ENCODE peak calls at places on chromosome 6, in four cellular contexts. J is GM23248; X is adrenal gland; C is CD8-positive, alpha-beta memory T cell. K is an unnamed sample.

GRCh38 chr6:24982231-24982630 is 46.5 kb upstream of the RIPOR2 start:
- DNase-seq in J (peak), X (no peak), C (no peak), K (peak)

GRCh38 chr6:27889628-27890315 is 22.4 kb downstream of the OR2B2 start:
- DNase-seq in J (no peak), X (no peak), C (no peak), K (no peak)

GRCh38 chr6:170046786-170047626 is 243.9 kb downstream of the DLL1 start:
- DNase-seq in J (peak), X (no peak), C (no peak), K (no peak)

GRCh38 chr6:141552463-141552862 is 580.3 kb upstream of the GJE1 start:
- DNase-seq in J (peak), X (no peak), C (no peak), K (peak)

GRCh38 chr6:50851269-50851847 is 32.7 kb downstream of the TFAP2B start:
- DNase-seq in J (no peak), X (no peak), C (no peak), K (no peak)

GRCh38 chr6:56334937-56335336 is 87.6 kb upstream of the COL21A1 start:
- DNase-seq in J (peak), X (no peak), C (no peak), K (peak)

GRCh38 chr6:4585682-4586468 is 190.3 kb upstream of the CDYL start:
- DNase-seq in J (no peak), X (no peak), C (no peak), K (no peak)

GRCh38 chr6:35228483-35228882 is 14.7 kb downstream of the SCUBE3 start:
- DNase-seq in J (no peak), X (no peak), C (no peak), K (no peak)

GRCh38 chr6:30719791-30720737 is at the start of gene TUBB:
- DNase-seq in J (peak), X (peak), C (peak), K (peak)

GRCh38 chr6:168274046-168274952 is 45.3 kb downstream of the DACT2 start:
- DNase-seq in J (no peak), X (no peak), C (no peak), K (no peak)

GRCh38 chr6:32127717-32128592 is at the start of gene ATF6B:
- DNase-seq in J (peak), X (peak), C (peak), K (peak)

GRCh38 chr6:7647504-7647903 is 57.5 kb downstream of the SNRNP48 start:
- DNase-seq in J (no peak), X (no peak), C (no peak), K (no peak)

GRCh38 chr6:7652957-7653356 is 63.0 kb downstream of the SNRNP48 start:
- DNase-seq in J (no peak), X (no peak), C (no peak), K (no peak)

GRCh38 chr6:7646394-7646793 is 56.4 kb downstream of the SNRNP48 start:
- DNase-seq in J (peak), X (no peak), C (no peak), K (peak)

GRCh38 chr6:7650876-7651275 is 60.9 kb downstream of the SNRNP48 start:
- DNase-seq in J (peak), X (no peak), C (no peak), K (peak)

GRCh38 chr6:7649037-7649810 is 59.2 kb downstream of the SNRNP48 start:
- DNase-seq in J (no peak), X (no peak), C (no peak), K (no peak)
- H3K4me3 ChIP-seq in J (no peak), X (no peak), C (no peak), K (no peak)

DNA sequence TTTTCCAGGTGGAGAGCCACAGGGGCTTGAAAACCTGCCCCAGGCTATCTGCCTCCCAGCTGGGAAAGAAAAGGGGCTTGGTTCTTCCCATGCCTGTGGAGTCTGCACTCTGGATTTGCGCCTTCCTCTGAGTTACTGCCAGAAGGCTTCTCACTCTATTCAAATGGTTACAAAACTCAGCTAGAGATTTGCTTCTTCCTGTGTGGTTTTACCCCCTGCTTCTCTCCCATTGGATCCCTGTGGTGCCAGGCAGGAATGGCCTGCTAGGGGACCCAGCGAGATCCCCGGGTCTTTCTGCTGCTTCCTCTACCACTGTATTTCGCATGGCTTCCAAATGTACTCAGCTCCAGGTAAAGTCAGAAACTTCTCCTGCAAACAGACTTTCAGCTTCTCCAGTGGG is 192.0 kb upstream of the HS3ST5 start:
- DNase-seq in J (no peak), X (no peak), C (no peak), K (no peak)
- H3K4me3 ChIP-seq in J (no peak), X (no peak), C (no peak), K (no peak)

GRCh38 chr6:155418017-155418749 is 37.5 kb downstream of the NOX3 start:
- DNase-seq in J (peak), X (peak), C (peak), K (peak)
- H3K4me3 ChIP-seq in J (peak), X (no peak), C (peak), K (peak)

DNA sequence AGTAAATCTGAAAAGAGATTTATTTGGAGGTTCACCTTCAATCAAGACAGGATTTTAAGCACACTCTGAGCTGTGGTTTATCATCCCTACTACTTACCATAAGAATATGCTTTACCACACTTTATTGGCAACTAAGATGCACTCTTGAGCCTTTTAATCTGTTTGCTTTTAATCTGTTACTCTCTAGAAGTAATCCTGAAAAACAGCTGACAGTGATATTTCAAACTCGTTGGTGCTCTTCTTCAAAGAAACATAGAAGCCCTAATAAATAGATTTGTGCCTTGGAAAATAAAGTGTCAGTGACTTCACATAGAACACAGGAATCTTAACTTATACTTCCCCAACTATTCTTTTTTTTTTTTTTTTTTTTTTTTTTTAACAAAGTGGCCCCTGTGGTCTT is 102.9 kb downstream of the HIVEP1 start:
- DNase-seq in J (no peak), X (no peak), C (no peak), K (no peak)
- H3K4me3 ChIP-seq in J (no peak), X (no peak), C (no peak), K (no peak)

K was measured in fibroblast of the aortic adventitia.